ENCODE peak calls at places on chromosome 4, in ten cellular contexts. O is A549; L is thoracic aorta; U is endothelial cell; A is GM03348; G is activated T-helper 1 cell treated with anti-CD3 and anti-CD28 coated beads, Interleukin-12 subunit alpha, Interleukin-12 subunit beta, Interleukin-2, Interleukin-4 antibody, amounts not matched to agents 30 ng/mL and 10 ng/mL and 1 ng/mL, durations not matched to agents 14 hours and 24 hours and 36 hours; V is activated CD4-positive, alpha-beta T cell treated with anti-CD3 and anti-CD28 coated beads, Interleukin-2, amount 10 ng/mL, durations not matched to agents 7 days and 5 days; B is pons; P is LoVo; D is cerebellar cortex. X is an unnamed sample.

GRCh38 chr4:43776371-43776770 is 672.2 kb downstream of the KCTD8 start:
- DNase-seq in O (no peak), L (no peak), U (no peak), A (no peak), G (no peak), V (no peak), B (peak), P (peak), D (no peak), X (no peak)

GRCh38 chr4:16942491-16942890 is 44.0 kb upstream of the LDB2 start:
- DNase-seq in O (no peak), L (no peak), U (no peak), A (no peak), G (no peak), V (no peak), B (no peak), P (no peak), D (no peak), X (no peak)

GRCh38 chr4:187363453-187363852 is 632.1 kb upstream of the ZFP42 start:
- DNase-seq in O (no peak), L (no peak), U (no peak), A (no peak), G (no peak), V (no peak), B (no peak), P (no peak), D (peak), X (no peak)

GRCh38 chr4:6969826-6970800 is 60.5 kb downstream of the TBC1D14 start:
- DNase-seq in O (no peak), L (no peak), U (no peak), A (no peak), G (no peak), V (no peak), B (no peak), P (no peak), D (no peak), X (no peak)

GRCh38 chr4:15318621-15319348 is 109.0 kb upstream of the C1QTNF7 start:
- DNase-seq in O (no peak), L (no peak), U (no peak), A (no peak), G (no peak), V (no peak), B (no peak), P (no peak), D (no peak), X (no peak)

GRCh38 chr4:78439328-78439727 is 112.2 kb upstream of the ANXA3 start:
- DNase-seq in O (peak), L (no peak), U (no peak), A (no peak), G (no peak), V (no peak), B (no peak), P (peak), D (no peak), X (no peak)

GRCh38 chr4:177444911-177445736 is 2.9 kb upstream of the AGA start:
- DNase-seq in O (no peak), L (no peak), U (peak), A (no peak), G (no peak), V (no peak), B (no peak), P (no peak), D (no peak), X (no peak)

GRCh38 chr4:108484187-108484586 is 136.2 kb upstream of the RPL34 start:
- DNase-seq in O (no peak), L (no peak), U (no peak), A (no peak), G (no peak), V (no peak), B (no peak), P (no peak), D (no peak), X (no peak)

GRCh38 chr4:5730993-5731975 is 20.3 kb downstream of the EVC start:
- DNase-seq in O (no peak), L (no peak), U (no peak), A (no peak), G (no peak), V (no peak), B (no peak), P (no peak), D (no peak), X (no peak)